ENCODE peak calls at places on chromosomes 11 and 22, in four cellular contexts. Q, V, J and C are unnamed samples.

GRCh38 chr22:37294747-37295146 is 12.4 kb downstream of the CYTH4 start:
- DNase-seq in V (no peak), J (no peak), Q (no peak), C (no peak)

GRCh38 chr22:23521442-23522113 is 58.5 kb downstream of the IGLL1 start:
- DNase-seq in Q (peak), J (peak), V (peak), C (peak)

GRCh38 chr11:3859373-3859881 is 4.0 kb downstream of the STIM1 start:
- DNase-seq in J (peak), V (no peak), Q (no peak), C (no peak)

GRCh38 chr11:12785901-12786300 is 111.7 kb downstream of the TEAD1 start:
- DNase-seq in J (no peak), V (no peak), Q (no peak), C (no peak)

GRCh38 chr11:122330466-122330865 is 214.5 kb upstream of the BLID start:
- DNase-seq in Q (no peak), J (no peak), V (no peak), C (no peak)

GRCh38 chr22:36510966-36511881 is 4.4 kb upstream of the FOXRED2 start:
- DNase-seq in V (peak), Q (no peak), J (no peak), C (peak)

GRCh38 chr11:60844870-60845221 is 2.9 kb downstream of the CCDC86 start:
- DNase-seq in Q (no peak), V (no peak), J (no peak), C (no peak)

GRCh38 chr22:19636696-19637355 is 77.5 kb upstream of the SEPTIN5 start:
- DNase-seq in Q (peak), J (no peak), V (no peak), C (no peak)

GRCh38 chr11:9091044-9091936 is at the start of gene SCUBE2:
- DNase-seq in J (peak), Q (no peak), V (peak), C (no peak)

GRCh38 chr11:14248577-14248976 is 110.4 kb downstream of the RRAS2 start:
- DNase-seq in V (no peak), Q (no peak), J (no peak), C (peak)

GRCh38 chr11:61531033-61531432 is 22.5 kb downstream of the LRRC10B start:
- DNase-seq in V (peak), J (no peak), Q (no peak), C (no peak)

GRCh38 chr11:72711141-72711540 is 36.9 kb upstream of the PDE2A start:
- DNase-seq in Q (no peak), J (no peak), V (no peak), C (no peak)

GRCh38 chr11:330694-331314 is 10.1 kb upstream of the IFITM3 start:
- DNase-seq in J (no peak), V (no peak), Q (peak), C (no peak)

GRCh38 chr11:64650923-64651523 is 60.0 kb downstream of the SLC22A12 start:
- DNase-seq in V (peak), Q (no peak), J (peak), C (no peak)

GRCh38 chr22:46678003-46678657 is 57.9 kb downstream of the GRAMD4 start:
- DNase-seq in Q (no peak), V (no peak), J (no peak), C (no peak)

GRCh38 chr11:118883368-118884071 is at the start of gene CXCR5:
- DNase-seq in Q (no peak), J (peak), V (no peak), C (no peak)

GRCh38 chr22:29195118-29195963 is 10.4 kb upstream of the EMID1 start:
- DNase-seq in J (no peak), Q (no peak), V (no peak), C (no peak)

GRCh38 chr11:64842851-64843841 is 1.3 kb downstream of the CDC42BPG start:
- DNase-seq in J (no peak), V (no peak), Q (no peak), C (no peak)

DNA sequence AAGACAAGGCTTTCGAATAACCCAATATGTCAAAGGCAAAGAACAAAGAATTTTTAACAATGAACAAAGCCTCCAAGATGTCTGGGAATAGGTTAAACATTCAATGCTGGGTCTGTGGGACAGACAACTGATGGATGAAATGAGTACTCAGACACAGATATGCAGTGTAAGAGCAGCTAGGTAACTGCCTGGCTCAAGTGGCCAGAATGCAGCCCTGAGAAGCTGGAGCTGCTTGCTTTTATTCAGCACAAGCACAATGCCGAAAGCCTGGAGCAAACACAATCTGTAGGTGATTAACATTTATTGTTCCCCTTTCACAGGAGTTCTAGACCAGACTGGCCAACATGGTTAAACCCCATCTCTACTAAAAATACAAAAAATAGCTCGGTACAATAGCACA is 24.0 kb downstream of the GLYAT start:
- DNase-seq in Q (no peak), J (no peak), V (no peak), C (no peak)
- TF ChIP-seq CTCF in Q (no peak), J (no peak), V (no peak), C (no peak)

GRCh38 chr11:69122642-69123431 is 32.9 kb upstream of the SMIM38 start:
- DNase-seq in J (peak), V (no peak), Q (no peak), C (no peak)
- TF ChIP-seq CTCF in J (no peak), V (no peak), Q (no peak), C (no peak)

DNA sequence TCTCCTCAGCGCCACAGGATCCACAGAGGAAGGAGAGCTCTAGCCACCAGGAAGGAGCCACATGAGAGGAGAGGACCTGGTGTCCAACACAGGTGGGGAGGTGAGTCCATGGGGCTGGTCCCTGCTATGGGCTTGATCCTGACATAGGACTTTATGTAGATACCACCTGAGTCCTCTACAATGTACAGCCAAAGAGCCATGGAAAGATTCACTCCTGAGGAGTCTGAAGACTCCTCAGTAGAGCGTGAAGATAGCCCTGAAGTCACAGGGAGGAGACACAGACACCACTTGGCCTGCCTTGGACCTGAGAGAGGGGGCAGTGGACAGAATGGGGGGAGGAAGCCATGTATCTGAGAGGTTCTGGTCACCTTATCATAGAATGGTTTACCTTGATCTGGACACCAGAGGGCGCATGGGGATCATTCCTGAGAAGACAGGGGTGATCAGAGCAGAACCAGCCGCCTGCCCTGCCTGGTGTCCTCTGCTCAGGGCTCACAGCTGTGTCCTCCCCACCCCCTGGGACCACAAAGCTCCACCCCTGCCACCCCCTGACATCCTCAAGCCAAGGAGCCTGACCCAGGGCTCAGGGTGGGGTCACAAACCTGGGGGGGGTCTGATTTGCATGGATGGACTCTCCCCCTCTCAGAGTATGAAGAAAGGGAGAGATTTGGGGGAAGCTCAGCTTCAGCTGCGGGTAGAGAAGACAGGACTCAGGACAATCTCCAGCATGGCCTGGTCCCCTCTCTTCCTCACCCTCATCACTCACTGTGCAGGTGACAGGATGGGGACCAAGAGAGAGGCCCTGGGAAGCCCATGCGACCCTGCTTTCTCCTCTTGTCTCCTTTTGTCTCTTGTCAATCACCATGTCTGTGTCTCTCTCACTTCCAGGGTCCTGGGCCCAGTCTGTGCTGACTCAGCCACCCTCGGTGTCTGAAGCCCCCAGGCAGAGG is 77.0 kb downstream of the ZNF280B start:
- DNase-seq in Q (no peak), J (peak), V (peak), C (peak)
- TF ChIP-seq CTCF in Q (peak), J (peak), V (peak), C (peak)

GRCh38 chr22:43050995-43051394 is 36.0 kb upstream of the PACSIN2 start:
- DNase-seq in V (no peak), J (no peak), Q (no peak), C (no peak)

GRCh38 chr22:43047605-43048004 is 32.7 kb upstream of the PACSIN2 start:
- DNase-seq in V (no peak), J (no peak), Q (no peak), C (no peak)

GRCh38 chr22:43057641-43058040 is 31.6 kb downstream of the TTLL1 start:
- DNase-seq in V (no peak), J (no peak), Q (no peak), C (no peak)

GRCh38 chr22:43053176-43053575 is 36.0 kb downstream of the TTLL1 start:
- DNase-seq in J (no peak), V (no peak), Q (no peak), C (peak)
- TF ChIP-seq CTCF in J (no peak), V (peak), Q (no peak), C (peak)

DNA sequence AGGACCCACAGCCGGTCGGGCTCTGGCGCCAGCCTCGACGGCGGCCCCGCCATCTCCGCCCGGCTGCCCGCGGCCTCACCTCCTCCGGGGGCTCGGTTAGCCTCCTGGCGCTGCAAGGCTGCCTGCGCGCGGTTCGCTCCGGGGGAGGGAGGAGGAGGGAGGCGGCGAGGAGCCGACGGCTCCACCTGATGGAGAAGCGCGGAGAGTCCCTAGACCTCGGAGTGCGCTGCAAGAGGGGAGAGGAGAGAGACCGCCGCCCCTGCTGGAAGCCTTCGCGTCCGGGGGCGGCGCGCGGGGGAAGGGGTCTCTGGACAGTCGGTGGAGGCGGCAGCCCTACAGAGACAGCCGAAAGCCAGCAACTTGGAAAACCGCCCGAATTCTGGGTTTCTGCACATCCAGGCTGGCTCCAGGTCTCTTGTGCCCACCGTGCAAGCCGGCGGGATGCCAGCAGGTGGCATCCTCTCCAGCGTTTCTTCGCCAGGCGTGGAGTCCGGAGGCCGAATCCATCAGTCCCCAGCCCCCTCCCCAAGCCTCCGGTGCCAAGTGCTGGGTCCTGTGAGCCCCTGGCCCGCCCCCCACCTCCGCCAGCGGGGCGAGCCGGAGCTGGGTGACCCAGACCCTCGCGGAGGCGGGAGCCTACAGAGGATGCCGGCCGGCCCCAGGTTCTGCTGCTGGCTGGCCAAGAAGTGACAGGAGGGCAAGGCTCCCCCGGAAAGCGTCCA is 2.9 kb upstream of the KIRREL3 start:
- DNase-seq in Q (no peak), J (peak), V (peak), C (peak)
- TF ChIP-seq CTCF in Q (no peak), J (no peak), V (peak), C (peak)